ENCODE peak calls at places on chromosomes 7 and 10, in eight cellular contexts. C is breast epithelium, E is GM12878, A is HCT116, N is transverse colon, P is GM23338, H is prostate gland, J is HL-60. F is an unnamed sample.

GRCh38 chr7:81308643-81309354 is 389.9 kb upstream of the SEMA3C start:
- DNase-seq in C (no peak), A (no peak), H (no peak), J (no peak), N (no peak), E (no peak), P (no peak), F (no peak)

GRCh38 chr7:12898004-12898403 is 210.6 kb downstream of the ARL4A start:
- DNase-seq in E (no peak), N (no peak), H (no peak), P (no peak), C (no peak), J (no peak), A (no peak), F (no peak)

GRCh38 chr10:75016290-75016689 is 95.2 kb upstream of the SAMD8 start:
- DNase-seq in N (no peak), E (no peak), C (no peak), H (no peak), P (no peak), A (no peak), J (no peak), F (no peak)

GRCh38 chr7:36396150-36396549 is 6.5 kb downstream of the ANLN start:
- DNase-seq in N (no peak), E (no peak), P (no peak), H (no peak), A (no peak), J (no peak), C (no peak), F (no peak)

GRCh38 chr10:11934262-11934661 is 108.3 kb downstream of the UPF2 start:
- DNase-seq in J (no peak), P (peak), C (no peak), E (no peak), A (no peak), N (peak), H (no peak), F (no peak)

GRCh38 chr10:121865554-121865953 is 62.3 kb downstream of the ATE1 start:
- DNase-seq in P (no peak), N (no peak), J (no peak), A (no peak), C (no peak), E (no peak), H (no peak), F (no peak)

GRCh38 chr7:117186218-117186617 is 136.6 kb downstream of the WNT2 start:
- DNase-seq in C (no peak), E (no peak), N (no peak), A (no peak), P (no peak), J (no peak), H (no peak), F (no peak)

GRCh38 chr10:48469516-48470020 is 135.3 kb downstream of the ARHGAP22 start:
- DNase-seq in H (no peak), E (no peak), N (no peak), J (no peak), C (no peak), P (no peak), A (no peak), F (no peak)

GRCh38 chr7:122528879-122529481 is 169.9 kb downstream of the RNF133 start:
- DNase-seq in E (no peak), H (no peak), N (no peak), J (no peak), P (peak), C (no peak), A (peak), F (no peak)

GRCh38 chr7:28052933-28053332 is 127.7 kb downstream of the JAZF1 start:
- DNase-seq in E (no peak), N (no peak), P (no peak), J (no peak), H (no peak), A (no peak), C (no peak), F (no peak)

GRCh38 chr7:151537818-151538561 is 18.3 kb upstream of the RHEB start:
- DNase-seq in H (peak), P (no peak), J (no peak), C (peak), E (no peak), A (no peak), N (no peak), F (no peak)
- TF ChIP-seq POLR2AphosphoS5 in H (peak), P (no peak), J (no peak), C (no peak), E (no peak), A (no peak), N (no peak), F (no peak)

DNA sequence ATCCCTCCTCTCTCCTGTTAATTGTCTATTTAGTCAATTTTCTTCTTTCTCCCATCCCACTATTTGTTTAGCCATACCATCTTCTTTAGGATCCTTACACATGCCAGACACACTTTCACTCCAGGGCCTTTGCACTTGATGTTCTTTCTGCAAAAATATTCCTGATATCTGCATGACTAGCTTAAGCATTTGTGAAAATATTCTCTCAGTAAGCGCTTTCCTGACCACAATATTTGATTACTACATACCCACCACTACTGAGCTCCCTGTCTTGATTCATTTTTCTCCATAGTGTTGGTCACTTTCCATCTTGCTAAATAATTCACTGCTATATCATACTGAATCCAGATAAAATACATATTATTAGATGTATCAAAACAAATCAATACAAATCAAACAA is 75.1 kb downstream of the SEMA3D start:
- DNase-seq in E (no peak), P (no peak), H (no peak), N (no peak), A (no peak), C (no peak), J (no peak), F (no peak)
- TF ChIP-seq POLR2AphosphoS5 in E (no peak), P (no peak), H (no peak), N (no peak), A (no peak), C (no peak), J (no peak), F (no peak)

GRCh38 chr10:99784731-99785441 is 2.4 kb downstream of the ABCC2 start:
- DNase-seq in A (no peak), J (no peak), H (no peak), E (no peak), P (peak), N (no peak), C (no peak), F (no peak)
- TF ChIP-seq POLR2AphosphoS5 in A (no peak), J (no peak), H (no peak), E (no peak), P (no peak), N (no peak), C (no peak), F (no peak)

GRCh38 chr7:134814730-134815364 is 35.4 kb downstream of the CALD1 start:
- DNase-seq in N (no peak), A (no peak), H (no peak), E (no peak), C (no peak), P (no peak), J (no peak), F (no peak)

GRCh38 chr7:134811798-134812197 is 32.4 kb downstream of the CALD1 start:
- DNase-seq in P (no peak), H (no peak), E (no peak), A (no peak), N (no peak), C (no peak), J (no peak), F (no peak)

GRCh38 chr7:134809611-134810010 is 30.2 kb downstream of the CALD1 start:
- DNase-seq in E (no peak), P (no peak), N (no peak), A (no peak), C (no peak), J (no peak), H (no peak), F (no peak)

GRCh38 chr7:134818568-134819345 is 39.3 kb downstream of the CALD1 start:
- DNase-seq in C (no peak), N (no peak), H (no peak), E (no peak), A (no peak), J (no peak), P (no peak), F (no peak)

GRCh38 chr7:134813668-134814067 is 34.2 kb downstream of the CALD1 start:
- DNase-seq in H (no peak), E (no peak), A (no peak), P (no peak), N (no peak), C (no peak), J (no peak), F (no peak)
- TF ChIP-seq POLR2AphosphoS5 in H (no peak), E (no peak), A (no peak), P (no peak), N (peak), C (no peak), J (no peak), F (no peak)

GRCh38 chr7:44104880-44105771 is 981 bp downstream of the AEBP1 start:
- DNase-seq in C (no peak), A (no peak), P (peak), J (no peak), E (no peak), H (no peak), N (no peak), F (no peak)
- TF ChIP-seq POLR2AphosphoS5 in C (no peak), A (no peak), P (no peak), J (no peak), E (no peak), H (peak), N (peak), F (no peak)

DNA sequence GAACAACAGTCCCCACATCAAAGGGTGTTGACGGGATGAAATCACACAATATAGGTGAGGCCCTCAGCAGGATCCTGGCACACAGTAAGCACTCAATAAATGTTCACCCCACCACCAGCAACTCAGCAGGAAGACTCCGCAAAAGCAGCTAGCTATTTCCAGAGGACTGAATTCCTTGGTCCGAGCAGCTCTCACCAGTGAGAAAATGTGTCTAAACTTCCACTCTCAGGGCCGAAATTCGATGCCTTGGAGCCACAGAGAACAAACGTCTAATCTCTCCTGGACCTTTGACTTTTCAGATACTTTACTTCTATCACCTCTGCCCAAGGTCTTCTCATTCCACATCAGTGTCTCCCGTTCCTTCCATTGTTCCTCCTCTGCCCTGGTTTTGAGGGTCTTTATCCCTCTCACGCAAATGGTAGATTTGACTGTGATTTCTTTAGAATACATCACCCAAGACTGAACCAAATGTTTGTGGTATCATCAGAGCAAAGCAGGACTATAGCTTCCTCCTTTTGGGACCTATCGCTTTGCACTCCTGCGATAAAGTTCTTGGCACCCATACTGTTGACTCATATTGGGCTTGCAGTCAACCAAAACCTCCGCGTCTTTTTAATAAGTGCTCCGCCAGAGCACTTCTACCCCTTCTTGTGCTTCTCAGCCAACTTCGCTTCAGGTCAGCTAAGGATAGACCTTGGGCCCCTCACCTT is 903 bp upstream of the NT5C2 start:
- DNase-seq in N (no peak), E (peak), J (peak), A (peak), C (no peak), H (peak), P (peak), F (no peak)
- TF ChIP-seq POLR2AphosphoS5 in N (no peak), E (no peak), J (no peak), A (no peak), C (no peak), H (peak), P (no peak), F (no peak)

DNA sequence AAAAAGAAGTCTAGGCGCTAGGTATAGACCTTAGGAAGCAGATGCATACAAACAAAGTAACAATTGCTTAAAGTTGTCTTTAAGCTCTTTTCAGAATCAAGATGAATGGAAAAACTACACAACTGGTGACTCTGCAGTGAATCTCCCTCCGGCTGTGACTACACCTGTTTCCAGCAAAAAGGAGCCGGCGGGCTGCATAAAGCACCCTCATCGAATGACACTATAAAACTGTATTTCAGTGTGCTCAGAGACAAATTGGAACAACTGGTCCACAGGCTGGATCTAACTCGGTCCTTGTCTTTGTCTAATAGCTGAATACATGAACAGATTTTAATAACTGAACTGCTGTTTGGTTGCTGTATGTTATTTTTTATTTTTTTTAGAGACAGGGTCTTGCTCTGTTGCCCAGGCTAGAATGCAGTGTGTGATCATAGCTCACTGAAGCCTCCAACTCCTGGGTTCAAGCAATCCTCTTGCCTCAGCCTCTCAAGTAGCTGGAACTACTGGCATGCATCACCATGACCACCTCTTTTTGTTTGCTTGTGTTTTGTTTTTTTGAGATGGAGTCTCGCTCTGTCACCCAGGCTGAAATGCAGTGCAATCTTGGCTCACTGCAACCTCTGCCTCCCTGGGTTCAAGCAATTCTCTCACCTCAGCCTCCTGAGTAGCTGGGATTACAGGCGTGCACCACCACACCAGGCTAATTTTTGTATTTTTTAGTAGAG is 64.2 kb upstream of the SVIL start:
- DNase-seq in P (no peak), A (no peak), E (no peak), H (no peak), N (no peak), C (no peak), J (no peak), F (no peak)
- TF ChIP-seq POLR2AphosphoS5 in P (no peak), A (no peak), E (no peak), H (no peak), N (no peak), C (no peak), J (no peak), F (no peak)